ENCODE peak calls at places on chromosomes 4 and X, in eight cellular contexts. G is activated naive CD8-positive, alpha-beta T cell treated with anti-CD3 and anti-CD28 coated beads, Interleukin-2, amount 50 U/mL, for 24 hours; K is SK-N-DZ; W is activated CD4-positive, alpha-beta T cell treated with anti-CD3 and anti-CD28 coated beads, Interleukin-2, amount 50 U/mL, for 1 hour; A is adrenal gland; U is RWPE1; N is cerebellum; T is left ventricle myocardium inferior. Q is an unnamed sample.
A peak's percentile ranks its signal among the peaks of the same experiment; 100 is the strongest.

GRCh38 chrX:82757614-82758013 is 750.5 kb upstream of the POU3F4 start:
- DNase-seq in G (no peak), K (no peak), W (no peak), A (no peak), U (peak; percentile 1), N (no peak), T (no peak), Q (no peak)

GRCh38 chr4:2570551-2571222 is 34.2 kb downstream of the FAM193A start:
- DNase-seq in G (peak; percentile 68), K (no peak), W (peak; percentile 30), A (peak; percentile 37), U (no peak), N (no peak), T (peak; percentile 24), Q (no peak)

GRCh38 chr4:182314537-182314936 is 71.3 kb downstream of the TENM3 start:
- DNase-seq in G (no peak), K (no peak), W (no peak), A (no peak), U (no peak), N (no peak), T (no peak), Q (no peak)

GRCh38 chr4:40594261-40595178 is 35.1 kb downstream of the RBM47 start:
- DNase-seq in G (no peak), K (no peak), W (no peak), A (peak; percentile 77), U (peak; percentile 30), N (no peak), T (no peak), Q (no peak)

GRCh38 chrX:7027071-7027470 is 120.4 kb upstream of the STS start:
- DNase-seq in G (no peak), K (no peak), W (no peak), A (no peak), U (no peak), N (no peak), T (no peak), Q (no peak)

GRCh38 chr4:139704915-139705485 is 39.4 kb downstream of the MGST2 start:
- DNase-seq in G (no peak), K (no peak), W (no peak), A (no peak), U (peak; percentile 14), N (no peak), T (no peak), Q (peak; percentile 14)

GRCh38 chr4:42482516-42483327 is 85.4 kb downstream of the SHISA3 start:
- DNase-seq in G (no peak), K (peak; percentile 51), W (no peak), A (no peak), U (no peak), N (peak; percentile 45), T (no peak), Q (no peak)

GRCh38 chr4:72118017-72118416 is 86.2 kb downstream of the NPFFR2 start:
- DNase-seq in G (no peak), K (no peak), W (no peak), A (no peak), U (no peak), N (no peak), T (no peak), Q (no peak)

GRCh38 chr4:106704253-106704870 is 331.8 kb downstream of the DKK2 start:
- DNase-seq in G (no peak), K (no peak), W (no peak), A (no peak), U (no peak), N (no peak), T (no peak), Q (no peak)

GRCh38 chr4:91502365-91502764 is 801.4 kb upstream of the GRID2 start:
- DNase-seq in G (no peak), K (no peak), W (no peak), A (no peak), U (no peak), N (no peak), T (no peak), Q (no peak)

GRCh38 chr4:166602068-166602467 is 632.2 kb downstream of the SPOCK3 start:
- DNase-seq in G (no peak), K (no peak), W (no peak), A (no peak), U (no peak), N (no peak), T (no peak), Q (no peak)

GRCh38 chrX:12581546-12581945 is 209.7 kb upstream of the PRPS2 start:
- DNase-seq in G (no peak), K (no peak), W (no peak), A (no peak), U (no peak), N (no peak), T (no peak), Q (no peak)

GRCh38 chrX:24242649-24243556 is 71.0 kb downstream of the SUPT20HL2 start:
- DNase-seq in G (no peak), K (no peak), W (no peak), A (peak; percentile 28), U (no peak), N (peak; percentile 7), T (peak; percentile 42), Q (no peak)

GRCh38 chr4:127832585-127832984 is 48.1 kb upstream of the PLK4 start:
- DNase-seq in G (no peak), K (no peak), W (no peak), A (no peak), U (no peak), N (no peak), T (no peak), Q (no peak)

GRCh38 chr4:182189107-182189878 is 53.9 kb upstream of the TENM3 start:
- DNase-seq in G (no peak), K (no peak), W (no peak), A (peak; percentile 65), U (peak; percentile 66), N (no peak), T (no peak), Q (no peak)

GRCh38 chr4:78688385-78688784 is 87.8 kb upstream of the BMP2K start:
- DNase-seq in G (no peak), K (no peak), W (no peak), A (no peak), U (peak; percentile 46), N (no peak), T (no peak), Q (no peak)

GRCh38 chrX:54821310-54821709 is 13.8 kb downstream of the MAGED2 start:
- DNase-seq in G (no peak), K (no peak), W (no peak), A (no peak), U (no peak), N (no peak), T (no peak), Q (no peak)

GRCh38 chr4:177163532-177163931 is 146.1 kb upstream of the NEIL3 start:
- DNase-seq in G (no peak), K (no peak), W (no peak), A (no peak), U (no peak), N (no peak), T (no peak), Q (no peak)

GRCh38 chr4:89226665-89227572 is 80.7 kb downstream of the GPRIN3 start:
- DNase-seq in G (peak; percentile 76), K (peak; percentile 78), W (peak; percentile 78), A (peak; percentile 91), U (peak; percentile 67), N (peak; percentile 79), T (peak; percentile 68), Q (peak; percentile 46)

GRCh38 chr4:38075370-38076152 is 115.4 kb downstream of the PTTG2 start:
- DNase-seq in G (no peak), K (no peak), W (no peak), A (no peak), U (peak; percentile 25), N (no peak), T (no peak), Q (no peak)

GRCh38 chr4:117096462-117096861 is 11.1 kb upstream of the TRAM1L1 start:
- DNase-seq in G (no peak), K (no peak), W (no peak), A (no peak), U (no peak), N (no peak), T (no peak), Q (no peak)

Q was measured in Jurkat, Clone E6-1.